ENCODE peak calls at places on chromosomes 2 and 18, in seven cellular contexts. One of them, this sample, is unnamed.

GRCh38 chr2:39665811-39666488 is at the start of gene TMEM178A:
- DNase-seq in HTR-8/SVneo: peak; percentile 43
- DNase-seq in HuH-7.5: peak; percentile 23
- DNase-seq in T-helper 17 cell: no peak
- DNase-seq in C1 segment of cervical spinal cord: no peak
- DNase-seq in nucleus accumbens: no peak
- DNase-seq in SHP77 treated with DMSO at 0.1 percent for 48 hours: no peak
- DNase-seq in this sample: peak; percentile 49

GRCh38 chr18:27954226-27954625 is 222.7 kb downstream of the CDH2 start:
- DNase-seq in HTR-8/SVneo: no peak
- DNase-seq in HuH-7.5: no peak
- DNase-seq in T-helper 17 cell: no peak
- DNase-seq in C1 segment of cervical spinal cord: no peak
- DNase-seq in nucleus accumbens: no peak
- DNase-seq in SHP77 treated with DMSO at 0.1 percent for 48 hours: no peak
- DNase-seq in this sample: peak; percentile 35

GRCh38 chr2:206198677-206199076 is 39.0 kb downstream of the EEF1B2 start:
- DNase-seq in HTR-8/SVneo: no peak
- DNase-seq in HuH-7.5: no peak
- DNase-seq in T-helper 17 cell: no peak
- DNase-seq in C1 segment of cervical spinal cord: no peak
- DNase-seq in nucleus accumbens: no peak
- DNase-seq in SHP77 treated with DMSO at 0.1 percent for 48 hours: no peak
- DNase-seq in this sample: peak; percentile 31

GRCh38 chr2:170711196-170711773 is 3.9 kb upstream of the SP5 start:
- DNase-seq in HTR-8/SVneo: no peak
- DNase-seq in HuH-7.5: no peak
- DNase-seq in T-helper 17 cell: no peak
- DNase-seq in C1 segment of cervical spinal cord: no peak
- DNase-seq in nucleus accumbens: no peak
- DNase-seq in SHP77 treated with DMSO at 0.1 percent for 48 hours: no peak
- DNase-seq in this sample: no peak

GRCh38 chr2:47488870-47489584 is 86.1 kb downstream of the MSH2 start:
- DNase-seq in HTR-8/SVneo: peak; percentile 67
- DNase-seq in HuH-7.5: no peak
- DNase-seq in T-helper 17 cell: no peak
- DNase-seq in C1 segment of cervical spinal cord: no peak
- DNase-seq in nucleus accumbens: no peak
- DNase-seq in SHP77 treated with DMSO at 0.1 percent for 48 hours: no peak
- DNase-seq in this sample: peak; percentile 63

GRCh38 chr18:50203801-50204604 is 9.1 kb upstream of the MYO5B start:
- DNase-seq in HTR-8/SVneo: peak; percentile 17
- DNase-seq in HuH-7.5: peak; percentile 42
- DNase-seq in T-helper 17 cell: no peak
- DNase-seq in C1 segment of cervical spinal cord: no peak
- DNase-seq in nucleus accumbens: peak; percentile 5
- DNase-seq in SHP77 treated with DMSO at 0.1 percent for 48 hours: peak; percentile 22
- DNase-seq in this sample: peak; percentile 69

GRCh38 chr18:69401475-69402218 is 959 bp downstream of the DOK6 start:
- DNase-seq in HTR-8/SVneo: no peak
- DNase-seq in HuH-7.5: peak; percentile 13
- DNase-seq in T-helper 17 cell: no peak
- DNase-seq in C1 segment of cervical spinal cord: no peak
- DNase-seq in nucleus accumbens: no peak
- DNase-seq in SHP77 treated with DMSO at 0.1 percent for 48 hours: no peak
- DNase-seq in this sample: peak; percentile 51

GRCh38 chr18:52310651-52311050 is 29.3 kb upstream of the DCC start:
- DNase-seq in HTR-8/SVneo: no peak
- DNase-seq in HuH-7.5: no peak
- DNase-seq in T-helper 17 cell: no peak
- DNase-seq in C1 segment of cervical spinal cord: no peak
- DNase-seq in nucleus accumbens: no peak
- DNase-seq in SHP77 treated with DMSO at 0.1 percent for 48 hours: no peak
- DNase-seq in this sample: no peak

GRCh38 chr2:131590896-131591295 is 63.2 kb downstream of the CCDC74A start:
- DNase-seq in HTR-8/SVneo: no peak
- DNase-seq in HuH-7.5: no peak
- DNase-seq in T-helper 17 cell: no peak
- DNase-seq in C1 segment of cervical spinal cord: no peak
- DNase-seq in nucleus accumbens: no peak
- DNase-seq in SHP77 treated with DMSO at 0.1 percent for 48 hours: no peak
- DNase-seq in this sample: no peak

GRCh38 chr2:173934895-173935294 is 30.3 kb downstream of the SP3 start:
- DNase-seq in HTR-8/SVneo: no peak
- DNase-seq in HuH-7.5: no peak
- DNase-seq in T-helper 17 cell: no peak
- DNase-seq in C1 segment of cervical spinal cord: no peak
- DNase-seq in nucleus accumbens: no peak
- DNase-seq in SHP77 treated with DMSO at 0.1 percent for 48 hours: no peak
- DNase-seq in this sample: no peak

GRCh38 chr2:101002562-101003277 is 631 bp downstream of the RPL31 start:
- DNase-seq in HTR-8/SVneo: peak; percentile 15
- DNase-seq in HuH-7.5: no peak
- DNase-seq in T-helper 17 cell: no peak
- DNase-seq in C1 segment of cervical spinal cord: no peak
- DNase-seq in nucleus accumbens: no peak
- DNase-seq in SHP77 treated with DMSO at 0.1 percent for 48 hours: no peak
- DNase-seq in this sample: no peak

GRCh38 chr2:26355038-26355995 is 8.7 kb upstream of the ADGRF3 start:
- DNase-seq in HTR-8/SVneo: peak; percentile 89
- DNase-seq in HuH-7.5: no peak
- DNase-seq in T-helper 17 cell: no peak
- DNase-seq in C1 segment of cervical spinal cord: no peak
- DNase-seq in nucleus accumbens: no peak
- DNase-seq in SHP77 treated with DMSO at 0.1 percent for 48 hours: no peak
- DNase-seq in this sample: peak; percentile 67

GRCh38 chr2:169230204-169230603 is 132.1 kb downstream of the LRP2 start:
- DNase-seq in HTR-8/SVneo: no peak
- DNase-seq in HuH-7.5: no peak
- DNase-seq in T-helper 17 cell: no peak
- DNase-seq in C1 segment of cervical spinal cord: no peak
- DNase-seq in nucleus accumbens: no peak
- DNase-seq in SHP77 treated with DMSO at 0.1 percent for 48 hours: no peak
- DNase-seq in this sample: no peak

GRCh38 chr18:7772496-7772861 is 205.4 kb downstream of the PTPRM start:
- DNase-seq in HTR-8/SVneo: no peak
- DNase-seq in HuH-7.5: no peak
- DNase-seq in T-helper 17 cell: no peak
- DNase-seq in C1 segment of cervical spinal cord: no peak
- DNase-seq in nucleus accumbens: no peak
- DNase-seq in SHP77 treated with DMSO at 0.1 percent for 48 hours: no peak
- DNase-seq in this sample: no peak

GRCh38 chr18:39434223-39434622 is 1868.6 kb upstream of the CELF4 start:
- DNase-seq in HTR-8/SVneo: no peak
- DNase-seq in HuH-7.5: no peak
- DNase-seq in T-helper 17 cell: no peak
- DNase-seq in C1 segment of cervical spinal cord: no peak
- DNase-seq in nucleus accumbens: no peak
- DNase-seq in SHP77 treated with DMSO at 0.1 percent for 48 hours: no peak
- DNase-seq in this sample: no peak